ENCODE peak calls at places on chromosomes 1 and 21, in seven cellular contexts. J, G, N, M, W, F and Y are unnamed samples.

GRCh38 chr1:47558601-47559593 is 121.1 kb downstream of the FOXD2 start:
- DNase-seq in J (no peak), G (peak; percentile 55), N (no peak), M (no peak), W (no peak), F (no peak), Y (no peak)

GRCh38 chr21:44872568-44873355 is 728 bp downstream of the PTTG1IP start:
- DNase-seq in J (no peak), G (no peak), N (peak; percentile 47), M (peak; percentile 57), W (peak; percentile 40), F (no peak), Y (peak; percentile 51)

GRCh38 chr1:45722809-45723208 is 27.6 kb downstream of the IPP start:
- DNase-seq in J (no peak), G (no peak), N (peak; percentile 61), M (no peak), W (no peak), F (no peak), Y (no peak)

GRCh38 chr1:156862602-156863599 is 2.2 kb downstream of the NTRK1 start:
- DNase-seq in J (no peak), G (no peak), N (no peak), M (no peak), W (no peak), F (no peak), Y (no peak)

GRCh38 chr21:39444406-39445145 is 1.0 kb downstream of the LCA5L start:
- DNase-seq in J (no peak), G (peak; percentile 10), N (peak; percentile 66), M (peak; percentile 59), W (peak; percentile 11), F (no peak), Y (no peak)

GRCh38 chr21:41683815-41684214 is 83.0 kb downstream of the RIPK4 start:
- DNase-seq in J (no peak), G (no peak), N (no peak), M (no peak), W (no peak), F (no peak), Y (no peak)

GRCh38 chr21:32186843-32187242 is 92.0 kb downstream of the MIS18A start:
- DNase-seq in J (no peak), G (no peak), N (no peak), M (no peak), W (no peak), F (no peak), Y (no peak)

GRCh38 chr1:220409751-220410370 is 118.1 kb upstream of the MARK1 start:
- DNase-seq in J (no peak), G (no peak), N (no peak), M (no peak), W (no peak), F (peak; percentile 11), Y (no peak)

GRCh38 chr1:55230654-55231053 is 15.5 kb upstream of the USP24 start:
- DNase-seq in J (no peak), G (no peak), N (no peak), M (no peak), W (no peak), F (no peak), Y (no peak)

GRCh38 chr1:37478890-37479254 is 4.5 kb downstream of the ZC3H12A start:
- DNase-seq in J (no peak), G (no peak), N (peak; percentile 74), M (no peak), W (peak; percentile 35), F (no peak), Y (no peak)

GRCh38 chr1:68819190-68819829 is 322.4 kb upstream of the DEPDC1 start:
- DNase-seq in J (no peak), G (peak; percentile 17), N (peak; percentile 40), M (peak; percentile 39), W (no peak), F (peak; percentile 16), Y (peak; percentile 22)

GRCh38 chr21:33937931-33938339 is 22.3 kb upstream of the ATP5PO start:
- DNase-seq in J (no peak), G (no peak), N (peak; percentile 19), M (no peak), W (no peak), F (no peak), Y (no peak)

GRCh38 chr1:201143726-201144635 is 10.3 kb downstream of the TMEM9 start:
- DNase-seq in J (no peak), G (no peak), N (no peak), M (no peak), W (no peak), F (no peak), Y (no peak)

GRCh38 chr1:156624814-156625435 is 5.7 kb downstream of the HAPLN2 start:
- DNase-seq in J (no peak), G (no peak), N (no peak), M (no peak), W (no peak), F (peak; percentile 36), Y (no peak)

GRCh38 chr1:169508432-169509338 is 22.9 kb upstream of the SLC19A2 start:
- DNase-seq in J (no peak), G (no peak), N (no peak), M (no peak), W (no peak), F (no peak), Y (no peak)

GRCh38 chr1:243848165-243849088 is 1.6 kb downstream of the AKT3 start:
- DNase-seq in J (no peak), G (no peak), N (no peak), M (no peak), W (no peak), F (no peak), Y (no peak)

GRCh38 chr1:197008861-197009260 is 31.5 kb downstream of the CFHR5 start:
- DNase-seq in J (no peak), G (no peak), N (no peak), M (no peak), W (no peak), F (no peak), Y (no peak)

GRCh38 chr1:147337040-147337439 is 94.6 kb downstream of the CHD1L start:
- DNase-seq in J (no peak), G (no peak), N (no peak), M (no peak), W (no peak), F (peak; percentile 63), Y (no peak)

GRCh38 chr21:35375115-35375514 is 326.0 kb upstream of the RUNX1 start:
- DNase-seq in J (no peak), G (peak; percentile 16), N (peak; percentile 69), M (no peak), W (no peak), F (no peak), Y (no peak)

GRCh38 chr1:154463512-154463990 is 38.5 kb upstream of the TDRD10 start:
- DNase-seq in J (no peak), G (no peak), N (no peak), M (no peak), W (no peak), F (no peak), Y (peak; percentile 44)

GRCh38 chr1:90386899-90387334 is 330.2 kb downstream of the BARHL2 start:
- DNase-seq in J (no peak), G (peak; percentile 49), N (peak; percentile 45), M (no peak), W (no peak), F (no peak), Y (no peak)

GRCh38 chr1:221611930-221612777 is 129.7 kb downstream of the DUSP10 start:
- DNase-seq in J (peak; percentile 69), G (peak; percentile 83), N (peak; percentile 80), M (peak; percentile 51), W (no peak), F (no peak), Y (no peak)

GRCh38 chr1:16326833-16327404 is 25.4 kb downstream of the FBXO42 start:
- DNase-seq in J (no peak), G (no peak), N (no peak), M (no peak), W (no peak), F (no peak), Y (no peak)

GRCh38 chr1:66925558-66925910 is 744 bp downstream of the MIER1 start:
- DNase-seq in J (no peak), G (no peak), N (no peak), M (no peak), W (no peak), F (no peak), Y (no peak)
- TF ChIP-seq CTCF in J (no peak), G (no peak), N (no peak), M (no peak), W (peak; percentile 1), F (no peak), Y (no peak)

GRCh38 chr1:193110246-193110645 is 5.0 kb upstream of the GLRX2 start:
- DNase-seq in J (no peak), G (no peak), N (no peak), M (no peak), W (no peak), F (no peak), Y (no peak)

GRCh38 chr1:193105821-193106177 is 585 bp upstream of the GLRX2 start:
- DNase-seq in J (no peak), G (no peak), N (no peak), M (peak; percentile 25), W (no peak), F (no peak), Y (no peak)

GRCh38 chr1:193110864-193111263 is 5.7 kb upstream of the GLRX2 start:
- DNase-seq in J (no peak), G (no peak), N (no peak), M (no peak), W (no peak), F (no peak), Y (no peak)

GRCh38 chr1:193109619-193110018 is 4.4 kb upstream of the GLRX2 start:
- DNase-seq in J (no peak), G (no peak), N (no peak), M (no peak), W (no peak), F (no peak), Y (no peak)

DNA sequence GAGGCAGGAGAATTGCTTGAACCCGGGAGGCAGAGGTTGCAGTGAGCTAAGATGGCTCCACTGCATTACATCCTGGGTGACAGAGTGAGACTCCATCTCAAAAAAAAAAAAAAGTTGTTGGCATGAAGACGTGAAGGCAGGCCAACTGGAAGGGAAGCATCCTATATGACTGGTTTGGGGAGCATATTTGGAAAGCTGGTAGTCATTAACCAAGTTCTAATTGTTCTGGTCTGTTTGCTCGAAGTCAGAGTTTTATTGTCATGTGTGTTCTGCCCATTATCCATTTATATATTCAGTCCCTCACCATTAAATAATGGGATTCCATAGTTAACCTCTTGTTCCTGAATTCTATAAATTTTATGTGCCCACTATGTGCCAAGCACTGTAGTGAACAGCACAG is 3.3 kb upstream of the GLRX2 start:
- DNase-seq in J (no peak), G (no peak), N (no peak), M (no peak), W (no peak), F (no peak), Y (no peak)
- TF ChIP-seq CTCF in J (no peak), G (no peak), N (no peak), M (no peak), W (no peak), F (no peak), Y (no peak)

DNA sequence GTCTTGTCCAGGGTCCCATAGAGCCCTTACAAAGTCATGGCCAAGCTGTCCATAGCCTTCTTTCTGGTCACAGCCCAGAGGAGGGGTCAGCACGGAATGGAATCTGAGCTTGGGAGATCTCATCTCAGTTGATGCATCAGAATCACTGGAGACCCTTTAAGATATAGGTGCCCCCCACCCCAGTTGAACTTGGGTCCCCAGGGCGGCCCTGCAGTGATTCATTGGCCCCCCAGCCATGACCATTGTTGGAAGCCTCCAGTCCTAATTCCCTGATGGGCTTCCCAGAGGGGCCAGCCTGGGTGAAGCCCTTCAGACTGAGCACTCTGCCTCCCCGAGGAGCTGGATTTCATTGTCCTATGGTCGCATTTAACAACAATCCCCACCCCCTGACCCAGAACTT is 32.7 kb downstream of the WNT3A start:
- DNase-seq in J (no peak), G (no peak), N (no peak), M (no peak), W (no peak), F (no peak), Y (no peak)
- TF ChIP-seq CTCF in J (no peak), G (no peak), N (no peak), M (no peak), W (no peak), F (no peak), Y (no peak)

GRCh38 chr1:91744973-91745648 is 140.8 kb downstream of the TGFBR3 start:
- DNase-seq in J (no peak), G (no peak), N (peak; percentile 66), M (no peak), W (no peak), F (no peak), Y (no peak)
- TF ChIP-seq CTCF in J (no peak), G (no peak), N (peak; percentile 17), M (no peak), W (no peak), F (no peak), Y (no peak)